ENCODE peak calls at places on chromosomes 7 and 10, in four cellular contexts. One of them, this sample, is unnamed.

GRCh38 chr7:139784643-139785042 is 6.8 kb upstream of the HIPK2 start:
- ATAC-seq in CD4-positive, alpha-beta T cell: no peak
- ATAC-seq in GM12878: no peak
- ATAC-seq in Right ventricle myocardium superior: no peak
- ATAC-seq in this sample: no peak

GRCh38 chr7:89623018-89623672 is 531.1 kb upstream of the STEAP1 start:
- ATAC-seq in CD4-positive, alpha-beta T cell: peak
- ATAC-seq in GM12878: peak
- ATAC-seq in Right ventricle myocardium superior: peak
- ATAC-seq in this sample: no peak

GRCh38 chr7:603152-603941 is 83.7 kb upstream of the PDGFA start:
- ATAC-seq in CD4-positive, alpha-beta T cell: no peak
- ATAC-seq in GM12878: peak
- ATAC-seq in Right ventricle myocardium superior: no peak
- ATAC-seq in this sample: no peak

GRCh38 chr7:80095545-80095944 is 39.1 kb upstream of the GNAI1 start:
- ATAC-seq in CD4-positive, alpha-beta T cell: no peak
- ATAC-seq in GM12878: no peak
- ATAC-seq in Right ventricle myocardium superior: no peak
- ATAC-seq in this sample: no peak

GRCh38 chr7:122919643-122920181 is 33.5 kb upstream of the CADPS2 start:
- ATAC-seq in CD4-positive, alpha-beta T cell: no peak
- ATAC-seq in GM12878: no peak
- ATAC-seq in Right ventricle myocardium superior: no peak
- ATAC-seq in this sample: no peak

GRCh38 chr10:14114791-14115190 is 215.9 kb downstream of the FRMD4A start:
- ATAC-seq in CD4-positive, alpha-beta T cell: no peak
- ATAC-seq in GM12878: no peak
- ATAC-seq in Right ventricle myocardium superior: no peak
- ATAC-seq in this sample: no peak

GRCh38 chr7:131425992-131426391 is 98.3 kb downstream of the MKLN1 start:
- ATAC-seq in CD4-positive, alpha-beta T cell: no peak
- ATAC-seq in GM12878: no peak
- ATAC-seq in Right ventricle myocardium superior: peak
- ATAC-seq in this sample: no peak

GRCh38 chr7:155862516-155863257 is 50.4 kb upstream of the SHH start:
- ATAC-seq in CD4-positive, alpha-beta T cell: no peak
- ATAC-seq in GM12878: no peak
- ATAC-seq in Right ventricle myocardium superior: no peak
- ATAC-seq in this sample: no peak

GRCh38 chr10:35493196-35494118 is 111.7 kb upstream of the GJD4 start:
- ATAC-seq in CD4-positive, alpha-beta T cell: no peak
- ATAC-seq in GM12878: no peak
- ATAC-seq in Right ventricle myocardium superior: peak
- ATAC-seq in this sample: no peak

GRCh38 chr7:42856605-42856987 is 55.3 kb downstream of the C7orf25 start:
- ATAC-seq in CD4-positive, alpha-beta T cell: no peak
- ATAC-seq in GM12878: no peak
- ATAC-seq in Right ventricle myocardium superior: no peak
- ATAC-seq in this sample: no peak

GRCh38 chr7:106561151-106561550 is 99.8 kb downstream of the CCDC71L start:
- ATAC-seq in CD4-positive, alpha-beta T cell: no peak
- ATAC-seq in GM12878: peak
- ATAC-seq in Right ventricle myocardium superior: no peak
- ATAC-seq in this sample: no peak

This sample was measured in gastroesophageal sphincter.